ENCODE peak calls at places on chromosomes 2 and 18, in seven cellular contexts. I is stomach, B is LHCN-M2, Y is cardiac muscle cell, H is posterior cingulate gyrus, O is adrenal gland, N is GM18507. W is an unnamed sample.

GRCh38 chr18:8808001-8808400 is 102.6 kb downstream of the MTCL1 start:
- DNase-seq in I (no peak), B (no peak), O (no peak), H (no peak), N (no peak), Y (no peak), W (no peak)

GRCh38 chr2:174931724-174932123 is 73.5 kb downstream of the CHN1 start:
- DNase-seq in H (no peak), N (no peak), O (no peak), I (no peak), B (peak), Y (peak), W (no peak)

GRCh38 chr2:171390941-171391516 is 42.8 kb downstream of the METTL8 start:
- DNase-seq in H (no peak), B (peak), Y (peak), N (no peak), I (no peak), O (no peak), W (no peak)

GRCh38 chr2:105592288-105592687 is 152.4 kb upstream of the NCK2 start:
- DNase-seq in B (no peak), I (no peak), H (no peak), N (no peak), Y (peak), O (peak), W (no peak)

GRCh38 chr2:171480908-171481307 is 41.4 kb upstream of the CYBRD1 start:
- DNase-seq in B (peak), I (no peak), N (no peak), O (no peak), H (no peak), Y (no peak), W (no peak)

GRCh38 chr18:23924813-23925212 is 89.7 kb upstream of the TTC39C start:
- DNase-seq in N (no peak), O (no peak), I (no peak), B (peak), H (no peak), Y (peak), W (no peak)

GRCh38 chr18:59229191-59229590 is 9.2 kb downstream of the GRP start:
- DNase-seq in N (no peak), Y (no peak), O (no peak), H (no peak), B (no peak), I (no peak), W (no peak)

GRCh38 chr18:51039138-51040112 is 9.4 kb downstream of the SMAD4 start:
- DNase-seq in O (no peak), N (no peak), H (no peak), I (no peak), B (no peak), Y (peak), W (no peak)

GRCh38 chr2:10575566-10576300 is 114.0 kb downstream of the NOL10 start:
- DNase-seq in Y (peak), N (no peak), I (no peak), H (no peak), O (no peak), B (peak), W (no peak)

GRCh38 chr2:100145893-100146753 is 3.7 kb upstream of the AFF3 start:
- DNase-seq in Y (no peak), O (no peak), H (no peak), N (no peak), I (no peak), B (no peak), W (no peak)

GRCh38 chr18:59912007-59912550 is 12.3 kb downstream of the PMAIP1 start:
- DNase-seq in N (no peak), I (no peak), O (no peak), B (no peak), H (no peak), Y (no peak), W (no peak)

GRCh38 chr2:134137182-134137595 is 116.7 kb upstream of the MGAT5 start:
- DNase-seq in B (peak), N (no peak), O (peak), I (peak), Y (peak), H (no peak), W (peak)

GRCh38 chr2:205988274-205988673 is 97.7 kb downstream of the INO80D start:
- DNase-seq in H (no peak), Y (no peak), N (no peak), O (no peak), I (no peak), B (no peak), W (no peak)

GRCh38 chr2:74414475-74414874 is 6.9 kb downstream of the C2orf81 start:
- DNase-seq in N (no peak), B (no peak), H (peak), I (no peak), O (no peak), Y (no peak), W (peak)

GRCh38 chr2:37997629-37998028 is 72.5 kb downstream of the RMDN2 start:
- DNase-seq in H (no peak), I (no peak), O (no peak), Y (no peak), N (no peak), B (no peak), W (no peak)

GRCh38 chr18:37495354-37495753 is 70.2 kb downstream of the CELF4 start:
- DNase-seq in N (no peak), I (no peak), O (no peak), H (no peak), Y (no peak), B (no peak), W (no peak)

GRCh38 chr2:47225061-47225783 is 70.1 kb upstream of the STPG4 start:
- DNase-seq in N (no peak), B (peak), H (peak), O (peak), I (peak), Y (peak), W (peak)

GRCh38 chr2:38092196-38092902 is 16.4 kb upstream of the CYP1B1 start:
- DNase-seq in B (peak), H (no peak), Y (peak), I (no peak), O (peak), N (no peak), W (no peak)

GRCh38 chr2:47077442-47078117 is 77.5 kb downstream of the STPG4 start:
- DNase-seq in N (no peak), Y (no peak), B (no peak), I (no peak), H (peak), O (no peak), W (no peak)

GRCh38 chr2:12930382-12930781 is 213.6 kb downstream of the TRIB2 start:
- DNase-seq in I (no peak), H (no peak), B (no peak), O (no peak), Y (no peak), N (no peak), W (no peak)

GRCh38 chr18:12287684-12288405 is 20.2 kb upstream of the TUBB6 start:
- DNase-seq in H (peak), O (peak), I (peak), Y (peak), N (no peak), B (peak), W (peak)

GRCh38 chr18:59065684-59066083 is 74.0 kb upstream of the SEC11C start:
- DNase-seq in N (no peak), H (no peak), B (no peak), O (no peak), Y (no peak), I (no peak), W (no peak)

GRCh38 chr2:31413876-31414550 is 529 bp downstream of the XDH start:
- DNase-seq in N (no peak), B (no peak), O (no peak), Y (no peak), I (no peak), H (no peak), W (no peak)

GRCh38 chr18:29123706-29124530 is 947.0 kb upstream of the CDH2 start:
- DNase-seq in O (no peak), N (no peak), B (peak), H (no peak), I (no peak), Y (peak), W (no peak)

GRCh38 chr2:55891671-55892071 is 31.9 kb downstream of the EFEMP1 start:
- DNase-seq in I (no peak), N (no peak), B (no peak), Y (peak), O (no peak), H (no peak), W (no peak)

GRCh38 chr2:161166538-161167409 is 6.5 kb downstream of the TANK start:
- DNase-seq in B (no peak), O (no peak), N (peak), Y (no peak), I (no peak), H (no peak), W (no peak)

GRCh38 chr18:7020995-7021777 is 96.4 kb downstream of the LAMA1 start:
- DNase-seq in H (no peak), I (no peak), N (no peak), Y (no peak), O (no peak), B (no peak), W (no peak)

GRCh38 chr18:36139251-36139650 is 9.6 kb downstream of the ELP2 start:
- DNase-seq in B (no peak), O (no peak), Y (no peak), N (no peak), H (no peak), I (no peak), W (no peak)

GRCh38 chr18:52394602-52395001 is 54.6 kb downstream of the DCC start:
- DNase-seq in Y (no peak), B (no peak), I (no peak), H (no peak), O (no peak), N (no peak), W (no peak)

GRCh38 chr2:1884933-1885580 is 140.7 kb upstream of the PXDN start:
- DNase-seq in N (no peak), B (peak), I (no peak), O (no peak), Y (peak), H (no peak), W (no peak)

GRCh38 chr2:41621095-41621494 is 426.7 kb upstream of the PKDCC start:
- DNase-seq in O (no peak), B (no peak), H (no peak), N (no peak), I (no peak), Y (no peak), W (no peak)

W was measured in mucosa of descending colon.